ENCODE peak calls at places on chromosomes 5 and 9, in ten cellular contexts. L, W, K, H, C, P, Y, Z, E and F are unnamed samples.

GRCh38 chr9:126661521-126662251 is 48.0 kb downstream of the LMX1B start:
- DNase-seq in L (peak; percentile 56), W (no peak), K (no peak), H (no peak), C (no peak), P (no peak), Y (peak; percentile 11), Z (no peak), E (no peak), F (no peak)

GRCh38 chr5:139850423-139851016 is 54.9 kb downstream of the PSD2 start:
- DNase-seq in L (no peak), W (no peak), K (no peak), H (no peak), C (no peak), P (no peak), Y (no peak), Z (no peak), E (no peak), F (no peak)

GRCh38 chr9:120839146-120839545 is 3.6 kb downstream of the PSMD5 start:
- DNase-seq in L (no peak), W (no peak), K (no peak), H (no peak), C (no peak), P (no peak), Y (peak; percentile 43), Z (no peak), E (no peak), F (no peak)

GRCh38 chr5:180101451-180102105 is 30.0 kb upstream of the RNF130 start:
- DNase-seq in L (no peak), W (no peak), K (no peak), H (no peak), C (no peak), P (no peak), Y (no peak), Z (no peak), E (no peak), F (no peak)

GRCh38 chr9:22030101-22030598 is 21.0 kb upstream of the CDKN2B start:
- DNase-seq in L (no peak), W (no peak), K (no peak), H (no peak), C (peak; percentile 52), P (no peak), Y (peak; percentile 81), Z (no peak), E (no peak), F (peak; percentile 54)

GRCh38 chr9:74821636-74822035 is 66.1 kb downstream of the TRPM6 start:
- DNase-seq in L (no peak), W (no peak), K (no peak), H (peak; percentile 91), C (no peak), P (no peak), Y (no peak), Z (no peak), E (no peak), F (no peak)

GRCh38 chr9:72351538-72352453 is 13.2 kb downstream of the ZFAND5 start:
- DNase-seq in L (no peak), W (no peak), K (no peak), H (no peak), C (no peak), P (no peak), Y (peak; percentile 39), Z (no peak), E (no peak), F (no peak)

GRCh38 chr9:18596920-18597319 is 123.0 kb downstream of the ADAMTSL1 start:
- DNase-seq in L (no peak), W (no peak), K (no peak), H (no peak), C (peak; percentile 72), P (no peak), Y (peak; percentile 66), Z (peak; percentile 66), E (no peak), F (no peak)

GRCh38 chr9:17810728-17811634 is 232.1 kb downstream of the SH3GL2 start:
- DNase-seq in L (peak; percentile 57), W (peak; percentile 11), K (no peak), H (peak; percentile 45), C (peak; percentile 30), P (no peak), Y (peak; percentile 82), Z (peak; percentile 8), E (peak; percentile 77), F (peak; percentile 62)

GRCh38 chr9:105877719-105878118 is 183.4 kb downstream of the TMEM38B start:
- DNase-seq in L (no peak), W (no peak), K (no peak), H (no peak), C (no peak), P (no peak), Y (no peak), Z (no peak), E (peak; percentile 88), F (peak; percentile 15)

GRCh38 chr5:115360036-115360685 is 63.7 kb upstream of the CCDC112 start:
- DNase-seq in L (no peak), W (no peak), K (no peak), H (no peak), C (no peak), P (no peak), Y (peak; percentile 24), Z (no peak), E (no peak), F (no peak)

GRCh38 chr5:31433229-31433628 is 98.7 kb downstream of the DROSHA start:
- DNase-seq in L (no peak), W (no peak), K (no peak), H (no peak), C (no peak), P (no peak), Y (no peak), Z (no peak), E (no peak), F (no peak)

GRCh38 chr5:165497707-165498106 is 1992.3 kb downstream of the MAT2B start:
- DNase-seq in L (no peak), W (no peak), K (no peak), H (no peak), C (no peak), P (no peak), Y (peak; percentile 41), Z (no peak), E (no peak), F (peak; percentile 45)

GRCh38 chr5:65928341-65928752 is 2.0 kb downstream of the ERBIN start:
- DNase-seq in L (no peak), W (no peak), K (no peak), H (peak; percentile 43), C (no peak), P (no peak), Y (no peak), Z (no peak), E (no peak), F (no peak)

GRCh38 chr5:150780816-150781221 is 2.3 kb downstream of the SMIM3 start:
- DNase-seq in L (no peak), W (no peak), K (no peak), H (no peak), C (peak; percentile 67), P (no peak), Y (peak; percentile 57), Z (peak; percentile 85), E (no peak), F (no peak)

GRCh38 chr9:21082671-21083070 is 4.9 kb upstream of the IFNB1 start:
- DNase-seq in L (no peak), W (no peak), K (no peak), H (no peak), C (no peak), P (no peak), Y (no peak), Z (no peak), E (no peak), F (no peak)

GRCh38 chr5:14712666-14713065 is 48.1 kb downstream of the OTULIN start:
- DNase-seq in L (no peak), W (no peak), K (no peak), H (no peak), C (no peak), P (no peak), Y (no peak), Z (no peak), E (no peak), F (no peak)

GRCh38 chr5:62317810-62318209 is 11.8 kb downstream of the KIF2A start:
- DNase-seq in L (no peak), W (no peak), K (no peak), H (no peak), C (no peak), P (no peak), Y (no peak), Z (no peak), E (no peak), F (no peak)

GRCh38 chr9:112554516-112554915 is 67.9 kb downstream of the KIAA1958 start:
- DNase-seq in L (no peak), W (no peak), K (no peak), H (no peak), C (no peak), P (no peak), Y (peak; percentile 61), Z (no peak), E (no peak), F (no peak)

GRCh38 chr5:136890431-136891148 is 525.2 kb upstream of the TRPC7 start:
- DNase-seq in L (no peak), W (no peak), K (no peak), H (no peak), C (no peak), P (no peak), Y (no peak), Z (no peak), E (no peak), F (no peak)

GRCh38 chr9:124513374-124513994 is 6.3 kb upstream of the NR5A1 start:
- DNase-seq in L (no peak), W (no peak), K (no peak), H (no peak), C (no peak), P (no peak), Y (no peak), Z (no peak), E (peak; percentile 34), F (no peak)

GRCh38 chr9:5620494-5620893 is 8.4 kb upstream of the RIC1 start:
- DNase-seq in L (no peak), W (no peak), K (no peak), H (no peak), C (no peak), P (no peak), Y (no peak), Z (no peak), E (no peak), F (no peak)

GRCh38 chr9:34125681-34126206 is 754 bp downstream of the DCAF12 start:
- DNase-seq in L (no peak), W (no peak), K (no peak), H (peak; percentile 6), C (no peak), P (no peak), Y (peak; percentile 16), Z (no peak), E (no peak), F (peak; percentile 5)

GRCh38 chr5:135214897-135215616 is 181.0 kb upstream of the PITX1 start:
- DNase-seq in L (no peak), W (no peak), K (no peak), H (no peak), C (no peak), P (no peak), Y (peak; percentile 60), Z (no peak), E (no peak), F (no peak)